ENCODE peak calls at places on chromosomes 12 and 14, in five cellular contexts. W is stimulated activated CD4-positive, alpha-beta T cell treated with anti-CD3 and anti-CD28 coated beads, TNF-alpha, amount 100 ng/mL, for 1 hour; F is HTR-8/SVneo; U is Karpas-422; Y is activated gamma-delta T cell treated with Interleukin-2 at 50 U/mL for 16 hours. A is an unnamed sample.

GRCh38 chr12:101680240-101680639 is 17.2 kb upstream of the CHPT1 start:
- DNase-seq in W (no peak), F (no peak), U (no peak), Y (no peak), A (no peak)

GRCh38 chr12:25271486-25272098 is 20.9 kb upstream of the KRAS start:
- DNase-seq in W (no peak), F (no peak), U (no peak), Y (no peak), A (no peak)

GRCh38 chr14:21090194-21090939 is 8.1 kb downstream of the ZNF219 start:
- DNase-seq in W (no peak), F (no peak), U (peak; percentile 66), Y (no peak), A (no peak)

GRCh38 chr12:27434673-27435565 is 11.6 kb upstream of the SMCO2 start:
- DNase-seq in W (no peak), F (peak; percentile 65), U (peak; percentile 54), Y (peak; percentile 10), A (no peak)

GRCh38 chr14:54785778-54786160 is 116.9 kb downstream of the GCH1 start:
- DNase-seq in W (no peak), F (no peak), U (peak; percentile 91), Y (no peak), A (no peak)

GRCh38 chr14:76917158-76917596 is 91.0 kb downstream of the LRRC74A start:
- DNase-seq in W (no peak), F (peak; percentile 90), U (peak; percentile 62), Y (no peak), A (peak; percentile 65)

GRCh38 chr12:102629262-102629888 is 149.0 kb upstream of the IGF1 start:
- DNase-seq in W (no peak), F (no peak), U (no peak), Y (no peak), A (no peak)

GRCh38 chr14:65850429-65851145 is 438.1 kb downstream of the FUT8 start:
- DNase-seq in W (peak; percentile 9), F (no peak), U (no peak), Y (peak; percentile 56), A (peak; percentile 67)

GRCh38 chr12:90062799-90063198 is 354.2 kb upstream of the ATP2B1 start:
- DNase-seq in W (no peak), F (no peak), U (no peak), Y (no peak), A (no peak)

GRCh38 chr12:46386360-46386867 is 13.8 kb upstream of the SLC38A2 start:
- DNase-seq in W (no peak), F (no peak), U (no peak), Y (no peak), A (no peak)

GRCh38 chr14:73567951-73568885 is 795 bp upstream of the ACOT2 start:
- DNase-seq in W (no peak), F (no peak), U (no peak), Y (no peak), A (no peak)

GRCh38 chr12:26787125-26787495 is 45.9 kb downstream of the ITPR2 start:
- DNase-seq in W (no peak), F (peak; percentile 63), U (no peak), Y (no peak), A (no peak)

A was measured in NCI-H2081.